ENCODE peak calls at places on chromosome 6, in four cellular contexts. J is A673, R is adrenal gland, E is thoracic aorta. G is an unnamed sample.
A peak's percentile ranks its signal among the peaks of the same experiment; 100 is the strongest.

GRCh38 chr6:127391019-127391974 is 47.9 kb upstream of the ECHDC1 start:
- DNase-seq in R (no peak), E (no peak), J (no peak), G (no peak)

GRCh38 chr6:167733740-167734661 is 92.7 kb upstream of the AFDN start:
- DNase-seq in R (no peak), J (peak; percentile 40), E (no peak), G (peak; percentile 75)

GRCh38 chr6:44646355-44646754 is 258.8 kb downstream of the CDC5L start:
- DNase-seq in R (no peak), E (no peak), J (no peak), G (peak; percentile 47)

GRCh38 chr6:41634657-41635056 is 3.6 kb upstream of the MDFI start:
- DNase-seq in J (no peak), R (no peak), E (no peak), G (no peak)

GRCh38 chr6:35436071-35436865 is 15.9 kb upstream of the FANCE start:
- DNase-seq in R (no peak), J (no peak), E (no peak), G (no peak)

GRCh38 chr6:12327391-12327790 is 37.2 kb downstream of the EDN1 start:
- DNase-seq in R (no peak), E (no peak), J (no peak), G (no peak)

GRCh38 chr6:107679457-107679856 is 144.7 kb downstream of the SCML4 start:
- DNase-seq in E (no peak), J (peak; percentile 26), R (peak; percentile 81), G (no peak)

GRCh38 chr6:134373282-134373922 is 55.5 kb upstream of the SGK1 start:
- DNase-seq in J (no peak), R (peak; percentile 65), E (peak; percentile 22), G (peak; percentile 87)

GRCh38 chr6:54903884-54904283 is 57.3 kb downstream of the FAM83B start:
- DNase-seq in R (no peak), J (no peak), E (no peak), G (no peak)

GRCh38 chr6:54335871-54336270 is 27.6 kb downstream of the TINAG start:
- DNase-seq in E (no peak), R (no peak), J (peak; percentile 11), G (no peak)

GRCh38 chr6:143999406-143999805 is 8.7 kb downstream of the PLAGL1 start:
- DNase-seq in E (no peak), R (peak; percentile 56), J (no peak), G (no peak)

GRCh38 chr6:133392015-133392414 is 150.9 kb downstream of the EYA4 start:
- DNase-seq in R (no peak), J (peak; percentile 80), E (no peak), G (no peak)

GRCh38 chr6:71478834-71479541 is 190.4 kb downstream of the OGFRL1 start:
- DNase-seq in J (peak; percentile 90), R (no peak), E (no peak), G (no peak)

GRCh38 chr6:116255246-116255800 is 1.4 kb upstream of the TSPYL4 start:
- DNase-seq in E (no peak), J (no peak), R (peak; percentile 62), G (no peak)

GRCh38 chr6:156841508-156841907 is 64.3 kb downstream of the ARID1B start:
- DNase-seq in J (no peak), R (no peak), E (no peak), G (no peak)

GRCh38 chr6:79047072-79047471 is 31.0 kb downstream of the PHIP start:
- DNase-seq in J (no peak), E (no peak), R (no peak), G (no peak)

GRCh38 chr6:48613221-48613949 is 502.4 kb upstream of the PTCHD4 start:
- DNase-seq in E (no peak), J (no peak), R (no peak), G (no peak)

GRCh38 chr6:75207211-75207984 is 1.5 kb upstream of the COL12A1 start:
- DNase-seq in E (no peak), J (no peak), R (no peak), G (no peak)

GRCh38 chr6:135812085-135812526 is 39.4 kb upstream of the PDE7B start:
- DNase-seq in E (no peak), J (no peak), R (no peak), G (peak; percentile 72)

GRCh38 chr6:105844275-105844848 is 241.8 kb upstream of the PRDM1 start:
- DNase-seq in E (no peak), J (no peak), R (no peak), G (no peak)

GRCh38 chr6:30238178-30238795 is 25.1 kb upstream of the TRIM26 start:
- DNase-seq in R (peak; percentile 35), J (peak; percentile 22), E (no peak), G (no peak)

GRCh38 chr6:44043479-44044153 is 83.6 kb downstream of the MRPL14 start:
- DNase-seq in R (no peak), J (no peak), E (no peak), G (no peak)

GRCh38 chr6:111210074-111210729 is 122.9 kb downstream of the SLC16A10 start:
- DNase-seq in J (peak; percentile 71), R (peak; percentile 14), E (no peak), G (no peak)

GRCh38 chr6:14524319-14524718 is 406.7 kb downstream of the CD83 start:
- DNase-seq in R (peak; percentile 11), J (no peak), E (no peak), G (peak; percentile 26)

GRCh38 chr6:43848992-43849391 is 79.0 kb downstream of the VEGFA start:
- DNase-seq in R (no peak), J (no peak), E (no peak), G (no peak)

GRCh38 chr6:121305957-121306607 is 28.2 kb downstream of the TBC1D32 start:
- DNase-seq in E (no peak), J (peak; percentile 53), R (no peak), G (no peak)

GRCh38 chr6:108588586-108588985 is 27.9 kb downstream of the FOXO3 start:
- DNase-seq in J (no peak), E (no peak), R (no peak), G (no peak)

GRCh38 chr6:5950448-5950847 is 56.3 kb downstream of the NRN1 start:
- DNase-seq in R (no peak), E (no peak), J (peak; percentile 41), G (no peak)

GRCh38 chr6:111866857-111867256 is 6.4 kb downstream of the FYN start:
- DNase-seq in E (no peak), J (no peak), R (no peak), G (no peak)

GRCh38 chr6:168105813-168106660 is 27.0 kb upstream of the FRMD1 start:
- DNase-seq in R (no peak), E (no peak), J (no peak), G (no peak)

GRCh38 chr6:129353067-129353466 is 356.9 kb downstream of the ARHGAP18 start:
- DNase-seq in E (no peak), J (no peak), R (no peak), G (no peak)

GRCh38 chr6:33105916-33106871 is 30.4 kb downstream of the HLA-DPB1 start:
- DNase-seq in E (no peak), J (no peak), R (no peak), G (no peak)

DNA sequence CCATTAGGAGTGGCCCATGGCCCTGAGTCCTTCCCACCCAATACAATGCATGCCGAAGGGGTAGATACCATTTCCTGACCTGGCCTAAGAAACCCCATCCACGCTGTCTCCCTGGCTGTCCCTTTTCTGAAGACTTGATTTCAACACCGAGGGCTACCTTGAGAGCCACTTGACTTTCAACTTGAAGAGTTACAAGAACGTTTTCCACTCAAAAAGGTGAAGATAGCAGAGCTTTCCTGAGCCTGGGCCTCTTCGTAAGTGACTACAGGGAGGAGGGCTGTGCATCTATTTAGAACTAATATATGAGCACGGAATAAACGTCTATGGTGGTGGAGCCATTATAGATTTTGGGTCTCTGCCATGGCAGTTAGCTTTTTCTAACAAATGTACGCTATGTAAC is 14.4 kb upstream of the PPP1R14C start:
- DNase-seq in J (no peak), R (no peak), E (no peak), G (no peak)
- H3K9me3 ChIP-seq in J (no peaks in the 10 kb centered on the region), R (no peaks in the 10 kb centered on the region), E (no peaks in the 10 kb centered on the region), G (no peaks in the 10 kb centered on the region)

DNA sequence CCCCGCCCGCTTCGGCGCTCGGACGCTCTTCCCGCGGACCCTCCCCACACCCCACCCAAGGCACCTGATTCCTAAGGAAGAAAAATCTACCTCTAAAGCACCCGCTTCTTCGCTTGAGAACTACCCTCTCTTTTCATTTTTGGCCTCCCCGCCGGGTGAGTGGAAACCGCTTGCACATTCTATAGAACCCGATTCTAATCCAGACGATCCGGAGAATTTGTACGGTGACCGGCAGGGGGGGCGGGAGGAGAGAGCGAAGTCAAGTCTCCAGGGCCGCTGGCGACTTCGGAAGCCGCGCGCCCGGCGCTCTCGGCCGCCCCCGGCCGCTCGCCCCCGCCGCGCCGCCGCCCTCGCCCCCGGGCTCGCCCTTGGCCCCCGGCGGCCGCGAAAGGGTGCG is at the start of gene RBM24:
- DNase-seq in R (peak; percentile 63), J (peak; percentile 80), E (no peak), G (peak; percentile 64)
- H3K4me3 ChIP-seq in R (peak within 1 kb of the TSS; percentile 58), J (peak within 1 kb of the TSS; percentile 57), E (peak within 1 kb of the TSS; percentile 91), G (peak within 1 kb of the TSS; percentile 94)

GRCh38 chr6:112980676-112981075 is 633.5 kb downstream of the RFPL4B start:
- DNase-seq in J (no peak), R (no peak), E (no peak), G (no peak)

GRCh38 chr6:112983741-112984221 is 636.7 kb downstream of the RFPL4B start:
- DNase-seq in R (no peak), J (peak; percentile 15), E (no peak), G (no peak)

GRCh38 chr6:112984899-112985298 is 637.8 kb downstream of the RFPL4B start:
- DNase-seq in J (no peak), E (no peak), R (no peak), G (no peak)

DNA sequence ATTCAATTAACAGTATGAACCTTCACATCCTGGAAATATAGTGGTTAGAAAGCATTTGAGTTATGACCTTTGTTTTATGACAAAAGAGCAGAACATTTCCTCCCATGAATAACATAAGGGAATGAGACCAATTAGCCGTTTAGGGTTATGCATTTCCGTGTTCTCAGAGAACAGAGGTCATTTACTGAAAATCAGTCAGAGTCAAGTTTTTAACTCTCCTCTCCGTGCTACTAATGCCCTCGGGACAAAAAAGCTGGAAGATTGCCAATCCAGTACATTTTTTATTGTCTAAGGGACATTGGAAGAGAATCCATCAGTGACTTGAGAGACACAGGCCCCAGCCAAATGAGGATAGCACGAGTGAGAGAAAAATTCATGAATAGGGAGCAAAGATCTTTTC is 632.7 kb downstream of the RFPL4B start:
- DNase-seq in E (no peak), J (peak; percentile 60), R (peak; percentile 12), G (no peak)
- H3K27ac ChIP-seq in E (no peak overlapping the region), J (no peak overlapping the region), R (no peak overlapping the region), G (no peak overlapping the region)

GRCh38 chr6:67541591-67541990 is 1093.5 kb upstream of the ADGRB3 start:
- DNase-seq in J (no peak), R (no peak), E (no peak), G (no peak)
- H3K9me3 ChIP-seq in J (peaks cover 27% of the 10 kb centered on the region), R (no peaks in the 10 kb centered on the region), E (no peaks in the 10 kb centered on the region), G (no peaks in the 10 kb centered on the region)

G was measured in tibial artery.